ENCODE peak calls at places on chromosomes 12 and 14, in six cellular contexts. N is ovary; U is activated naive CD4-positive, alpha-beta T cell; T is T-helper 1 cell; Z is chondrocyte; B is lower leg skin. K is an unnamed sample.

GRCh38 chr12:46342562-46343033 is 30.0 kb downstream of the SLC38A2 start:
- DNase-seq in N (no peak), U (peak; percentile 1), T (no peak), Z (no peak), B (no peak), K (no peak)

GRCh38 chr12:66239295-66239694 is 50.3 kb downstream of the IRAK3 start:
- DNase-seq in N (no peak), U (no peak), T (no peak), Z (no peak), B (no peak), K (no peak)

GRCh38 chr12:130524759-130525158 is 187.1 kb downstream of the PIWIL1 start:
- DNase-seq in N (no peak), U (no peak), T (no peak), Z (no peak), B (no peak), K (no peak)

GRCh38 chr14:59481407-59482119 is 2.6 kb downstream of the L3HYPDH start:
- DNase-seq in N (no peak), U (no peak), T (no peak), Z (no peak), B (no peak), K (no peak)

GRCh38 chr12:6312529-6313325 is 2.2 kb downstream of the PLEKHG6 start:
- DNase-seq in N (no peak), U (no peak), T (no peak), Z (no peak), B (no peak), K (no peak)

GRCh38 chr12:58745348-58746125 is 174.8 kb downstream of the LRIG3 start:
- DNase-seq in N (no peak), U (no peak), T (no peak), Z (no peak), B (no peak), K (no peak)

GRCh38 chr14:20350280-20350679 is 6.8 kb downstream of the PARP2 start:
- DNase-seq in N (no peak), U (no peak), T (no peak), Z (no peak), B (no peak), K (no peak)

GRCh38 chr12:42759622-42760273 is 170.2 kb upstream of the PRICKLE1 start:
- DNase-seq in N (peak; percentile 72), U (no peak), T (no peak), Z (no peak), B (peak; percentile 93), K (no peak)

GRCh38 chr12:8037046-8037663 is 4.6 kb downstream of the FOXJ2 start:
- DNase-seq in N (no peak), U (no peak), T (no peak), Z (no peak), B (no peak), K (no peak)

GRCh38 chr12:56863789-56864188 is 70.4 kb downstream of the SDR9C7 start:
- DNase-seq in N (no peak), U (no peak), T (no peak), Z (no peak), B (no peak), K (no peak)

GRCh38 chr12:19298837-19299605 is 140.3 kb upstream of the AEBP2 start:
- DNase-seq in N (no peak), U (no peak), T (no peak), Z (no peak), B (no peak), K (no peak)

GRCh38 chr14:55780156-55780946 is 200.3 kb downstream of the KTN1 start:
- DNase-seq in N (no peak), U (no peak), T (no peak), Z (no peak), B (peak; percentile 86), K (no peak)

GRCh38 chr14:22456986-22457594 is 131.9 kb downstream of the DAD1 start:
- DNase-seq in N (no peak), U (no peak), T (no peak), Z (no peak), B (no peak), K (no peak)

GRCh38 chr14:76923422-76924362 is 97.5 kb downstream of the LRRC74A start:
- DNase-seq in N (peak; percentile 37), U (no peak), T (no peak), Z (no peak), B (no peak), K (no peak)

GRCh38 chr12:107749094-107749493 is 11.8 kb downstream of the PRDM4 start:
- DNase-seq in N (no peak), U (no peak), T (no peak), Z (no peak), B (no peak), K (no peak)

GRCh38 chr12:91361864-91362263 is 179.2 kb upstream of the DCN start:
- DNase-seq in N (no peak), U (no peak), T (no peak), Z (no peak), B (no peak), K (no peak)

GRCh38 chr14:92108345-92109254 is 2.2 kb upstream of the ATXN3 start:
- DNase-seq in N (no peak), U (no peak), T (no peak), Z (no peak), B (no peak), K (no peak)

GRCh38 chr14:100546051-100546443 is 41.2 kb downstream of the BEGAIN start:
- DNase-seq in N (no peak), U (no peak), T (no peak), Z (no peak), B (no peak), K (no peak)

K was measured in osteocyte.